ENCODE peak calls at places on chromosomes 4 and X, in seven cellular contexts. B is GM23338, E is hepatocyte, V is PC-3, A is GM23248, J is OCI-LY7, Q is HCT116. F is an unnamed sample.
A peak's percentile ranks its signal among the peaks of the same experiment; 100 is the strongest.

GRCh38 chr4:120801171-120801758 is 121.3 kb downstream of the PRDM5 start:
- DNase-seq in B (no peak), E (peak; percentile 41), V (no peak), A (peak; percentile 85), J (no peak), Q (no peak), F (no peak)

GRCh38 chrX:153494541-153495361 is at the start of gene BGN:
- DNase-seq in B (peak; percentile 52), E (peak; percentile 59), V (no peak), A (peak; percentile 71), J (no peak), Q (no peak), F (no peak)

GRCh38 chrX:56782362-56782761 is 53.3 kb downstream of the NBDY start:
- DNase-seq in B (no peak), E (no peak), V (no peak), A (peak; percentile 5), J (no peak), Q (no peak), F (peak; percentile 39)

GRCh38 chr4:137981277-137981676 is 260.9 kb downstream of the SLC7A11 start:
- DNase-seq in B (no peak), E (no peak), V (peak; percentile 61), A (peak; percentile 65), J (no peak), Q (peak; percentile 31), F (no peak)

GRCh38 chr4:10421344-10422055 is 35.7 kb downstream of the ZNF518B start:
- DNase-seq in B (no peak), E (no peak), V (peak; percentile 7), A (no peak), J (no peak), Q (no peak), F (no peak)

GRCh38 chrX:148588649-148589310 is 88.4 kb downstream of the AFF2 start:
- DNase-seq in B (no peak), E (no peak), V (no peak), A (peak; percentile 41), J (peak; percentile 49), Q (no peak), F (no peak)

GRCh38 chr4:183072181-183072580 is 26.9 kb upstream of the WWC2 start:
- DNase-seq in B (no peak), E (no peak), V (no peak), A (no peak), J (no peak), Q (no peak), F (no peak)

GRCh38 chrX:40471965-40472648 is 108.7 kb upstream of the ATP6AP2 start:
- DNase-seq in B (peak; percentile 55), E (peak; percentile 87), V (peak; percentile 29), A (peak; percentile 47), J (peak; percentile 4), Q (no peak), F (peak; percentile 63)

GRCh38 chr4:28966982-28967381 is 1753.2 kb upstream of the PCDH7 start:
- DNase-seq in B (no peak), E (peak; percentile 5), V (peak; percentile 69), A (peak; percentile 24), J (no peak), Q (no peak), F (no peak)

GRCh38 chr4:23174179-23174578 is 481.4 kb downstream of the GBA3 start:
- DNase-seq in B (no peak), E (no peak), V (no peak), A (no peak), J (no peak), Q (no peak), F (no peak)

GRCh38 chr4:2356123-2357069 is 62.0 kb downstream of the ZFYVE28 start:
- DNase-seq in B (no peak), E (no peak), V (no peak), A (no peak), J (no peak), Q (no peak), F (no peak)

GRCh38 chr4:81052119-81053068 is 21.9 kb downstream of the BMP3 start:
- DNase-seq in B (peak; percentile 87), E (peak; percentile 75), V (peak; percentile 74), A (peak; percentile 61), J (peak; percentile 99), Q (peak; percentile 59), F (peak; percentile 96)

GRCh38 chrX:78237127-78237526 is 90.3 kb downstream of the CYSLTR1 start:
- DNase-seq in B (no peak), E (no peak), V (peak; percentile 26), A (no peak), J (no peak), Q (no peak), F (no peak)

GRCh38 chr4:105186701-105187158 is 40.1 kb downstream of the TET2 start:
- DNase-seq in B (no peak), E (no peak), V (peak; percentile 14), A (peak; percentile 46), J (no peak), Q (no peak), F (no peak)

GRCh38 chrX:43655961-43656494 is at the start of gene MAOA:
- DNase-seq in B (peak; percentile 60), E (peak; percentile 73), V (peak; percentile 33), A (no peak), J (no peak), Q (no peak), F (no peak)

GRCh38 chr4:13988347-13989265 is 361.1 kb upstream of the BOD1L1 start:
- DNase-seq in B (no peak), E (peak; percentile 30), V (peak; percentile 9), A (peak; percentile 97), J (no peak), Q (no peak), F (no peak)

GRCh38 chrX:101617211-101618191 is at the start of gene ARMCX6:
- DNase-seq in B (peak; percentile 68), E (peak; percentile 89), V (peak; percentile 58), A (peak; percentile 87), J (peak; percentile 80), Q (peak; percentile 40), F (peak; percentile 77)

GRCh38 chr4:10197952-10198351 is 81.4 kb upstream of the WDR1 start:
- DNase-seq in B (no peak), E (no peak), V (no peak), A (no peak), J (no peak), Q (no peak), F (no peak)

GRCh38 chr4:5399790-5400421 is 308.5 kb downstream of the EVC2 start:
- DNase-seq in B (peak; percentile 76), E (peak; percentile 68), V (peak; percentile 50), A (peak; percentile 59), J (peak; percentile 23), Q (peak; percentile 8), F (peak; percentile 37)

GRCh38 chr4:54227261-54228063 is 1.6 kb upstream of the PDGFRA start:
- DNase-seq in B (peak; percentile 75), E (peak; percentile 60), V (peak; percentile 48), A (peak; percentile 81), J (no peak), Q (no peak), F (no peak)

GRCh38 chr4:158750379-158750778 is 18.4 kb upstream of the FNIP2 start:
- DNase-seq in B (no peak), E (no peak), V (peak; percentile 10), A (peak; percentile 85), J (no peak), Q (no peak), F (no peak)

GRCh38 chr4:13323916-13324315 is 160.2 kb downstream of the RAB28 start:
- DNase-seq in B (no peak), E (no peak), V (no peak), A (no peak), J (no peak), Q (no peak), F (no peak)

GRCh38 chr4:185011408-185011807 is 6.9 kb upstream of the HELT start:
- DNase-seq in B (peak; percentile 76), E (peak; percentile 43), V (peak; percentile 25), A (peak; percentile 24), J (peak; percentile 24), Q (peak; percentile 4), F (peak; percentile 32)

DNA sequence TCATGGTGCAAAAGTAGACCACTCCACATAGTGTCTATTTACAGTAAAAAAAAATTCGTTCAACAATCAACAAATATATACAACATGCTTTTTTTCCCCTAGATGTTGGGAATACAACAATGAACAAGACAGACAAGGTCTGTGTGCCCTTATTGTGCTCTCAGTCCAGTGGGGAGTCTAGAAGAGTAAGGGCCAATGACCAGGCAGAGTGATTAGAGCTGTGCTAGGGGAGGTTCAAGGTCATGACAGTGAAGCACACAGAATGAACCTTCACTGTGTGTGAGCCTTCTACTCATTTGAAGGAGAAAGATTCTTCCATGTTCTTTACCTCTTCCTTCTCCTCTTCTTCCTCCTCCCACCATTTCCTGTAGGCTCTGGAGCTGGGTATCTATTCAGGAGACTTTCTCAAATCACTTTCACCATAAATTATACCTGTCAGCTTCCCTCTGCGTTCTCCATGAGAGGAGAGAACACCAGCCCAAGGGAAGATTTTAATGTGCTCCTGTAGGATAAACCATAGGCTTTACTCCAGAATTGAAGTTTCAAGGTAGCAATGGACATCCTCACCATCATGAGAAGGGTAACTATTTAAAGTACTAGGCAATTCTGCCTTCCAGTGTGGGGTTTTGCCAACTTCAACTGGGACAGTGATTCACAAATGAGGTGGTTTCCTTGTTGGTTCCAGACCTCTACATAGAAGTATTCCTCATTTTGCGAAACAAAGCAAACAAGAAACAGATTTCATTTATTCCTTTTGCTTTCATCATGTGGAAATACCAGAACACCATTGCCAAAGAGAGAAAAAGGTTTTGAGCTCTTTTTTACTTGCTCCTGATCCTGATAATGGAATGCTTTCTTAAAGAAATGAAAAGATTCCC is 246.9 kb upstream of the GPC4 start:
- DNase-seq in B (no peak), E (no peak), V (no peak), A (peak; percentile 79), J (no peak), Q (no peak), F (no peak)
- TF ChIP-seq EZH2phosphoT487 in B (no peak), E (no peak), V (no peak), A (no peak), J (no peak), Q (no peak), F (no peak)

DNA sequence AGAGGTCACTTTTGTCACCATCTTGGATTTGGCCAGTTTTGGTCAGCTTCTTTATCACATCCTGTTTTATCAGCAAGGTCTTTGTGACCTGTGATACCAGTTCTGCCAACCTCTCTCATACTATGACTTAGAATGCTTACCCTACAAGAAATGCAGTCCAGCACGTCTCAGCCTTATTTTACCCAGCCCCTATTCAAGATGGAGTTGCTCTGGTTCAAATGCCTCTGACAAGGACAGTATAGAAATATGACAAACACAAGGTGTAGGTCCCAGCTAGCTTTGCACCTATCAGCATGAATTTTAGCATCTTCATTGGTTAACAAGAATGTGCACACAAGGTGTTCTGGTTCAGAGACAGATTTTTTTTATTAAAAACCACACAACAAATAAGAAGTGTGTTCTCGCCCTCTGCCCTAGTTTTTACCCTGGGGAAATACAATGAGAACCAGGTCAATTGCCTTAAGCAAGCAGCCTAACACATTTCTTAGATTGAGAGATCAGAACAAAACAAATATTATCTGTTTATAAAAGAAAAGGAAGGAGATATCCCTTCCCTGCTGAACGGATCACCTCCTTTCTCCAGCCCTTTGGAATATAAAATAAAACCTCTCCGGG is 962.3 kb upstream of the PRKX start:
- DNase-seq in B (no peak), E (no peak), V (peak; percentile 34), A (no peak), J (no peak), Q (no peak), F (no peak)
- H3K4me2 ChIP-seq in B (no peak overlapping the region), E (no peak overlapping the region), V (peak overlapping the region; percentile 27), A (no peak overlapping the region), J (no peak overlapping the region), Q (no peak overlapping the region), F (no peak overlapping the region)

GRCh38 chr4:1278336-1278670 is 11.4 kb upstream of the MAEA start:
- DNase-seq in B (no peak), E (no peak), V (peak; percentile 76), A (peak; percentile 61), J (no peak), Q (peak; percentile 29), F (no peak)
- TF ChIP-seq EZH2phosphoT487 in B (no peak), E (no peak), V (no peak), A (no peak), J (no peak), Q (no peak), F (no peak)

GRCh38 chr4:39042365-39042764 is 10.2 kb upstream of the TMEM156 start:
- DNase-seq in B (no peak), E (no peak), V (no peak), A (no peak), J (no peak), Q (no peak), F (no peak)
- H3K4me2 ChIP-seq in B (no peak overlapping the region), E (peak overlapping the region; percentile 90), V (peak overlapping the region; percentile 10), A (no peak overlapping the region), J (peak overlapping the region; percentile 77), Q (no peak overlapping the region), F (no peak overlapping the region)